ENCODE peak calls at places on chromosome 3, in ten cellular contexts. One of them, this sample, is unnamed.

GRCh38 chr3:62184559-62184958 is 188.8 kb downstream of the FEZF2 start:
- DNase-seq in A172: no peak
- DNase-seq in suprapubic skin: no peak
- DNase-seq in natural killer cell: no peak
- DNase-seq in activated CD4-positive, alpha-beta T cell treated with anti-CD3 and anti-CD28 coated beads, Interleukin-2, amount 10 ng/mL, durations not matched to agents 7 days and 5 days: no peak
- DNase-seq in endothelial cell: no peak
- DNase-seq in activated B cell treated with CpG ODN at 0.5 μM for 24 hours: no peak
- DNase-seq in tibial nerve: peak
- DNase-seq in psoas muscle: peak
- DNase-seq in amygdala: no peak
- DNase-seq in this sample: no peak

GRCh38 chr3:172104471-172105072 is 65.2 kb downstream of the FNDC3B start:
- DNase-seq in activated B cell treated with CpG ODN at 0.5 μM for 24 hours: no peak
- DNase-seq in amygdala: no peak
- DNase-seq in activated CD4-positive, alpha-beta T cell treated with anti-CD3 and anti-CD28 coated beads, Interleukin-2, amount 10 ng/mL, durations not matched to agents 7 days and 5 days: no peak
- DNase-seq in suprapubic skin: no peak
- DNase-seq in psoas muscle: no peak
- DNase-seq in endothelial cell: no peak
- DNase-seq in natural killer cell: no peak
- DNase-seq in A172: peak
- DNase-seq in tibial nerve: no peak
- DNase-seq in this sample: no peak

GRCh38 chr3:72458365-72458764 is 389.9 kb downstream of the SHQ1 start:
- DNase-seq in tibial nerve: no peak
- DNase-seq in suprapubic skin: no peak
- DNase-seq in A172: no peak
- DNase-seq in natural killer cell: no peak
- DNase-seq in amygdala: no peak
- DNase-seq in endothelial cell: no peak
- DNase-seq in activated B cell treated with CpG ODN at 0.5 μM for 24 hours: no peak
- DNase-seq in activated CD4-positive, alpha-beta T cell treated with anti-CD3 and anti-CD28 coated beads, Interleukin-2, amount 10 ng/mL, durations not matched to agents 7 days and 5 days: no peak
- DNase-seq in psoas muscle: no peak
- DNase-seq in this sample: no peak

GRCh38 chr3:56019490-56019889 is 448.8 kb downstream of the ERC2 start:
- DNase-seq in A172: no peak
- DNase-seq in activated B cell treated with CpG ODN at 0.5 μM for 24 hours: no peak
- DNase-seq in activated CD4-positive, alpha-beta T cell treated with anti-CD3 and anti-CD28 coated beads, Interleukin-2, amount 10 ng/mL, durations not matched to agents 7 days and 5 days: no peak
- DNase-seq in tibial nerve: no peak
- DNase-seq in natural killer cell: no peak
- DNase-seq in psoas muscle: no peak
- DNase-seq in amygdala: no peak
- DNase-seq in endothelial cell: no peak
- DNase-seq in suprapubic skin: no peak
- DNase-seq in this sample: no peak

GRCh38 chr3:116085456-116085855 is 359.8 kb downstream of the LSAMP start:
- DNase-seq in tibial nerve: no peak
- DNase-seq in activated CD4-positive, alpha-beta T cell treated with anti-CD3 and anti-CD28 coated beads, Interleukin-2, amount 10 ng/mL, durations not matched to agents 7 days and 5 days: no peak
- DNase-seq in endothelial cell: no peak
- DNase-seq in natural killer cell: no peak
- DNase-seq in psoas muscle: no peak
- DNase-seq in amygdala: no peak
- DNase-seq in activated B cell treated with CpG ODN at 0.5 μM for 24 hours: no peak
- DNase-seq in A172: no peak
- DNase-seq in suprapubic skin: no peak
- DNase-seq in this sample: no peak

GRCh38 chr3:69451594-69451993 is 65.7 kb upstream of the FRMD4B start:
- DNase-seq in endothelial cell: no peak
- DNase-seq in activated CD4-positive, alpha-beta T cell treated with anti-CD3 and anti-CD28 coated beads, Interleukin-2, amount 10 ng/mL, durations not matched to agents 7 days and 5 days: no peak
- DNase-seq in activated B cell treated with CpG ODN at 0.5 μM for 24 hours: no peak
- DNase-seq in natural killer cell: no peak
- DNase-seq in amygdala: no peak
- DNase-seq in suprapubic skin: no peak
- DNase-seq in A172: no peak
- DNase-seq in tibial nerve: no peak
- DNase-seq in psoas muscle: no peak
- DNase-seq in this sample: no peak

GRCh38 chr3:43753743-43754142 is 63.0 kb downstream of the ABHD5 start:
- DNase-seq in psoas muscle: no peak
- DNase-seq in A172: peak
- DNase-seq in activated CD4-positive, alpha-beta T cell treated with anti-CD3 and anti-CD28 coated beads, Interleukin-2, amount 10 ng/mL, durations not matched to agents 7 days and 5 days: no peak
- DNase-seq in tibial nerve: no peak
- DNase-seq in activated B cell treated with CpG ODN at 0.5 μM for 24 hours: no peak
- DNase-seq in amygdala: no peak
- DNase-seq in natural killer cell: no peak
- DNase-seq in endothelial cell: no peak
- DNase-seq in suprapubic skin: no peak
- DNase-seq in this sample: no peak

GRCh38 chr3:151316267-151316991 is at the start of gene GPR87:
- DNase-seq in psoas muscle: no peak
- DNase-seq in suprapubic skin: no peak
- DNase-seq in amygdala: no peak
- DNase-seq in natural killer cell: no peak
- DNase-seq in A172: peak
- DNase-seq in activated CD4-positive, alpha-beta T cell treated with anti-CD3 and anti-CD28 coated beads, Interleukin-2, amount 10 ng/mL, durations not matched to agents 7 days and 5 days: peak
- DNase-seq in activated B cell treated with CpG ODN at 0.5 μM for 24 hours: no peak
- DNase-seq in tibial nerve: no peak
- DNase-seq in endothelial cell: no peak
- DNase-seq in this sample: no peak

GRCh38 chr3:15165061-15165460 is 41.0 kb upstream of the CAPN7 start:
- DNase-seq in activated B cell treated with CpG ODN at 0.5 μM for 24 hours: no peak
- DNase-seq in amygdala: no peak
- DNase-seq in activated CD4-positive, alpha-beta T cell treated with anti-CD3 and anti-CD28 coated beads, Interleukin-2, amount 10 ng/mL, durations not matched to agents 7 days and 5 days: no peak
- DNase-seq in suprapubic skin: no peak
- DNase-seq in psoas muscle: no peak
- DNase-seq in endothelial cell: no peak
- DNase-seq in tibial nerve: no peak
- DNase-seq in A172: no peak
- DNase-seq in natural killer cell: no peak
- DNase-seq in this sample: no peak

GRCh38 chr3:36393563-36393962 is 13.3 kb downstream of the STAC start:
- DNase-seq in activated CD4-positive, alpha-beta T cell treated with anti-CD3 and anti-CD28 coated beads, Interleukin-2, amount 10 ng/mL, durations not matched to agents 7 days and 5 days: no peak
- DNase-seq in psoas muscle: no peak
- DNase-seq in activated B cell treated with CpG ODN at 0.5 μM for 24 hours: no peak
- DNase-seq in natural killer cell: no peak
- DNase-seq in endothelial cell: no peak
- DNase-seq in A172: no peak
- DNase-seq in suprapubic skin: no peak
- DNase-seq in tibial nerve: no peak
- DNase-seq in amygdala: no peak
- DNase-seq in this sample: no peak

GRCh38 chr3:172307143-172307560 is 141.1 kb downstream of the GHSR start:
- DNase-seq in activated CD4-positive, alpha-beta T cell treated with anti-CD3 and anti-CD28 coated beads, Interleukin-2, amount 10 ng/mL, durations not matched to agents 7 days and 5 days: no peak
- DNase-seq in tibial nerve: no peak
- DNase-seq in psoas muscle: no peak
- DNase-seq in amygdala: no peak
- DNase-seq in natural killer cell: no peak
- DNase-seq in endothelial cell: no peak
- DNase-seq in activated B cell treated with CpG ODN at 0.5 μM for 24 hours: no peak
- DNase-seq in A172: peak
- DNase-seq in suprapubic skin: no peak
- DNase-seq in this sample: no peak

GRCh38 chr3:15768421-15769255 is 29.1 kb downstream of the ANKRD28 start:
- DNase-seq in tibial nerve: no peak
- DNase-seq in endothelial cell: no peak
- DNase-seq in psoas muscle: peak
- DNase-seq in natural killer cell: no peak
- DNase-seq in amygdala: no peak
- DNase-seq in activated CD4-positive, alpha-beta T cell treated with anti-CD3 and anti-CD28 coated beads, Interleukin-2, amount 10 ng/mL, durations not matched to agents 7 days and 5 days: no peak
- DNase-seq in suprapubic skin: no peak
- DNase-seq in A172: peak
- DNase-seq in activated B cell treated with CpG ODN at 0.5 μM for 24 hours: no peak
- DNase-seq in this sample: no peak

GRCh38 chr3:37863949-37864822 is 2.5 kb downstream of the CTDSPL start:
- DNase-seq in suprapubic skin: no peak
- DNase-seq in endothelial cell: no peak
- DNase-seq in amygdala: no peak
- DNase-seq in activated CD4-positive, alpha-beta T cell treated with anti-CD3 and anti-CD28 coated beads, Interleukin-2, amount 10 ng/mL, durations not matched to agents 7 days and 5 days: no peak
- DNase-seq in activated B cell treated with CpG ODN at 0.5 μM for 24 hours: no peak
- DNase-seq in psoas muscle: no peak
- DNase-seq in A172: no peak
- DNase-seq in natural killer cell: no peak
- DNase-seq in tibial nerve: no peak
- DNase-seq in this sample: no peak

GRCh38 chr3:195770081-195770840 is 41.5 kb downstream of the MUC4 start:
- DNase-seq in natural killer cell: no peak
- DNase-seq in suprapubic skin: no peak
- DNase-seq in tibial nerve: no peak
- DNase-seq in amygdala: no peak
- DNase-seq in A172: no peak
- DNase-seq in activated CD4-positive, alpha-beta T cell treated with anti-CD3 and anti-CD28 coated beads, Interleukin-2, amount 10 ng/mL, durations not matched to agents 7 days and 5 days: no peak
- DNase-seq in activated B cell treated with CpG ODN at 0.5 μM for 24 hours: no peak
- DNase-seq in endothelial cell: no peak
- DNase-seq in psoas muscle: no peak
- DNase-seq in this sample: no peak